ENCODE peak calls at places on chromosome 14, in four cellular contexts. K is WTC11, Z is GM12878, V is K562. F is an unnamed sample.
A peak's percentile ranks its signal among the peaks of the same experiment; 100 is the strongest.

GRCh38 chr14:100585448-100586152 is 1.6 kb downstream of the BEGAIN start:
- DNase-seq in V (no peak), K (peak; percentile 9), Z (no peak), F (no peak)

GRCh38 chr14:99258884-99259283 is 13.1 kb downstream of the BCL11B start:
- DNase-seq in Z (no peak), K (no peak), V (no peak), F (no peak)

GRCh38 chr14:34496679-34497513 is 34.9 kb upstream of the SPTSSA start:
- DNase-seq in V (peak; percentile 70), K (peak; percentile 45), Z (no peak), F (peak; percentile 99)

GRCh38 chr14:105909046-105909827 is 382.9 kb downstream of the TMEM121 start:
- DNase-seq in V (no peak), Z (no peak), K (no peak), F (no peak)

GRCh38 chr14:94748667-94749347 is 21.1 kb downstream of the GSC start:
- DNase-seq in V (no peak), Z (no peak), K (peak; percentile 73), F (peak; percentile 21)

GRCh38 chr14:101855958-101856357 is 94.4 kb downstream of the PPP2R5C start:
- DNase-seq in K (no peak), Z (no peak), V (no peak), F (no peak)

GRCh38 chr14:51460051-51460450 is 191.7 kb upstream of the FRMD6 start:
- DNase-seq in K (no peak), V (no peak), Z (no peak), F (no peak)

GRCh38 chr14:95320076-95320895 is 578 bp upstream of the CLMN start:
- DNase-seq in K (peak; percentile 21), Z (no peak), V (no peak), F (no peak)

GRCh38 chr14:33842299-33842698 is 108.6 kb downstream of the EGLN3 start:
- DNase-seq in Z (no peak), V (no peak), K (no peak), F (no peak)

GRCh38 chr14:104299993-104300761 is 161.8 kb downstream of the KIF26A start:
- DNase-seq in Z (no peak), V (no peak), K (no peak), F (no peak)
- TF ChIP-seq CBFB in Z (no peak), V (no peak), K (no peak), F (no peak)

GRCh38 chr14:65656554-65656953 is 244.0 kb downstream of the FUT8 start:
- DNase-seq in K (no peak), Z (no peak), V (no peak), F (no peak)

DNA sequence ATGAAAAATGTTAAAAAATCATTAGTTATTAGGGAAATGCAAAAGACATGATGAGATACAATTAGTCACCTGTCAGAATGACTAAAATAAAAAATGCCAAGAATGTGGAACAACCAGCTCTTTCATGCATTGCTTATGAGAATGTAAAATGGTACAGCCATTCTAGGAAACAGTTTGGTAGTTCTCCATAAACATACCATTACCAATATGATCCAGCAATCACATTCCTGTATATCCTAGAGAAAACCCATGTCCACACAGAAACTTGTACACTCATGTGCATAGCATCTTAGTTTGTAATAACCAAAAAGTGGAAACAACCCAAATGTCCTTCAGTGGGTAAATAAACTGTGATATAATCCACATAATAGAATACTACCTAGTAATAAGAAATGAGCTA is 245.7 kb downstream of the FUT8 start:
- DNase-seq in Z (no peak), K (no peak), V (no peak), F (no peak)
- TF ChIP-seq CBFB in Z (no peak), K (no peak), V (no peak), F (no peak)

GRCh38 chr14:104091927-104092771 is 6.6 kb downstream of the ASPG start:
- DNase-seq in Z (no peak), V (no peak), K (peak; percentile 7), F (no peak)
- TF ChIP-seq CBFB in Z (no peak), V (no peak), K (no peak), F (no peak)

GRCh38 chr14:89201645-89202044 is 215.4 kb downstream of the FOXN3 start:
- DNase-seq in K (no peak), Z (peak; percentile 20), V (no peak), F (no peak)
- TF ChIP-seq CBFB in K (no peak), Z (no peak), V (no peak), F (no peak)

GRCh38 chr14:65080954-65081747 is 21.2 kb downstream of the MAX start:
- DNase-seq in K (no peak), Z (no peak), V (no peak), F (peak; percentile 12)
- TF ChIP-seq CBFB in K (no peak), Z (no peak), V (no peak), F (no peak)

GRCh38 chr14:75636100-75636692 is 24.5 kb downstream of the ERG28 start:
- DNase-seq in V (no peak), Z (no peak), K (peak; percentile 23), F (no peak)
- TF ChIP-seq CBFB in V (no peak), Z (no peak), K (no peak), F (no peak)

GRCh38 chr14:59120931-59121330 is 67.5 kb upstream of the DAAM1 start:
- DNase-seq in Z (no peak), V (no peak), K (no peak), F (no peak)

GRCh38 chr14:59126714-59127436 is 61.6 kb upstream of the DAAM1 start:
- DNase-seq in K (no peak), Z (no peak), V (peak; percentile 56), F (peak; percentile 61)

GRCh38 chr14:59123975-59124374 is 64.5 kb upstream of the DAAM1 start:
- DNase-seq in Z (no peak), K (no peak), V (no peak), F (no peak)

GRCh38 chr14:59125156-59125555 is 63.3 kb upstream of the DAAM1 start:
- DNase-seq in K (no peak), V (no peak), Z (no peak), F (no peak)

GRCh38 chr14:59123526-59123925 is 64.9 kb upstream of the DAAM1 start:
- DNase-seq in V (no peak), Z (no peak), K (no peak), F (no peak)
- TF ChIP-seq CBFB in V (no peak), Z (no peak), K (no peak), F (no peak)